ENCODE peak calls at places on chromosomes 3 and 15, in four cellular contexts. One of them, this sample, is unnamed.

GRCh38 chr15:89806217-89806564 is 8.5 kb downstream of the ANPEP start:
- DNase-seq in K562: no peak
- DNase-seq in HCT116: no peak
- DNase-seq in HepG2: no peak
- DNase-seq in this sample: no peak

GRCh38 chr3:46579756-46580286 is 13.7 kb upstream of the LRRC2 start:
- DNase-seq in HepG2: no peak
- DNase-seq in K562: no peak
- DNase-seq in HCT116: no peak
- DNase-seq in this sample: no peak

GRCh38 chr3:30578479-30578878 is 27.9 kb upstream of the TGFBR2 start:
- DNase-seq in K562: no peak
- DNase-seq in HepG2: peak
- DNase-seq in HCT116: no peak
- DNase-seq in this sample: no peak

GRCh38 chr3:12768579-12769527 is 9.8 kb upstream of the TMEM40 start:
- DNase-seq in HCT116: no peak
- DNase-seq in K562: peak
- DNase-seq in HepG2: no peak
- DNase-seq in this sample: no peak

GRCh38 chr3:14803101-14803980 is 15.4 kb upstream of the FGD5 start:
- DNase-seq in HCT116: no peak
- DNase-seq in K562: peak
- DNase-seq in HepG2: peak
- DNase-seq in this sample: no peak

GRCh38 chr15:101398247-101398646 is 91.3 kb downstream of the PCSK6 start:
- DNase-seq in K562: no peak
- DNase-seq in HepG2: no peak
- DNase-seq in HCT116: no peak
- DNase-seq in this sample: no peak

GRCh38 chr3:14962762-14963161 is 15.4 kb downstream of the NR2C2 start:
- DNase-seq in HCT116: no peak
- DNase-seq in K562: no peak
- DNase-seq in HepG2: no peak
- DNase-seq in this sample: no peak

GRCh38 chr3:69784854-69785523 is 45.7 kb downstream of the MITF start:
- DNase-seq in HepG2: no peak
- DNase-seq in K562: no peak
- DNase-seq in HCT116: no peak
- DNase-seq in this sample: no peak

GRCh38 chr3:156899951-156900350 is 73.8 kb downstream of the LEKR1 start:
- DNase-seq in HepG2: peak
- DNase-seq in K562: no peak
- DNase-seq in HCT116: no peak
- DNase-seq in this sample: no peak

GRCh38 chr15:42056934-42057743 is 36.3 kb upstream of the PLA2G4E start:
- DNase-seq in HCT116: peak
- DNase-seq in HepG2: peak
- DNase-seq in K562: peak
- DNase-seq in this sample: peak
- TF ChIP-seq POLR2AphosphoS5 in HCT116: peak
- TF ChIP-seq POLR2AphosphoS5 in HepG2: no peak
- TF ChIP-seq POLR2AphosphoS5 in K562: no peak
- TF ChIP-seq POLR2AphosphoS5 in this sample: no peak

DNA sequence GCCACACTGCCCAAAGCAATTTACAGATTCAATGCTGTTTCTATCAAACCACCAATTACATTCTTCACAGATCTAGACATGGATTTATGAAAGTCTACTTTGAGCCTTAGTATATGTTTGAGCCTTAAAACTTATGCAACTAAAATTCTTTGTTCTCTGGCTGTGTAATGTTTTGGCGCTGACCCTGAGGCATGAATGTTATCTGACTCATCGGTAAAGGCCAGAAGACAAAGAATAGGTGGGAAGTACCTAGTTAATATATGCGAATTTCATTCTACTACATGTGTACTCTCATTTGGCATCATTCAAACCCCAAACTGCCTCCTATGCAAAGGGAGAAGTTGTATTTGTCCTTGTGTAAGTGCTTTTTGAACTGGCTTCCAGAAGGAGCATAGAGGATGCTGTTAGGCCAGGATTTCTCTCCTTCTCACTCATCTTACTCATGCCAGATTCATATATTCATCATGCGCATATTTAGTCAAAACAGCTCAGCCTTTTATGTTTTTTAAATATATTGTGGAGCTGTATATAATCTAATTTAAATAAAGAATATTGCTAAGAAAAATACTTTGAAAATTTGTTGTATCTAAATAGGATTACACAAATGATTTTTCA is 204.2 kb downstream of the NFKBIZ start:
- DNase-seq in K562: no peak
- DNase-seq in HepG2: no peak
- DNase-seq in HCT116: no peak
- DNase-seq in this sample: no peak
- TF ChIP-seq TCF7L2 in K562: no peak
- TF ChIP-seq TCF7L2 in HepG2: no peak
- TF ChIP-seq TCF7L2 in HCT116: no peak
- TF ChIP-seq TCF7L2 in this sample: no peak

GRCh38 chr15:49876401-49877038 is 242.5 kb downstream of the ATP8B4 start:
- DNase-seq in HCT116: peak
- DNase-seq in K562: no peak
- DNase-seq in HepG2: no peak
- DNase-seq in this sample: no peak

GRCh38 chr15:49877871-49878511 is 241.0 kb downstream of the ATP8B4 start:
- DNase-seq in HepG2: no peak
- DNase-seq in HCT116: no peak
- DNase-seq in K562: no peak
- DNase-seq in this sample: no peak

GRCh38 chr15:49877117-49877860 is 241.7 kb downstream of the ATP8B4 start:
- DNase-seq in HepG2: no peak
- DNase-seq in K562: no peak
- DNase-seq in HCT116: no peak
- DNase-seq in this sample: no peak

DNA sequence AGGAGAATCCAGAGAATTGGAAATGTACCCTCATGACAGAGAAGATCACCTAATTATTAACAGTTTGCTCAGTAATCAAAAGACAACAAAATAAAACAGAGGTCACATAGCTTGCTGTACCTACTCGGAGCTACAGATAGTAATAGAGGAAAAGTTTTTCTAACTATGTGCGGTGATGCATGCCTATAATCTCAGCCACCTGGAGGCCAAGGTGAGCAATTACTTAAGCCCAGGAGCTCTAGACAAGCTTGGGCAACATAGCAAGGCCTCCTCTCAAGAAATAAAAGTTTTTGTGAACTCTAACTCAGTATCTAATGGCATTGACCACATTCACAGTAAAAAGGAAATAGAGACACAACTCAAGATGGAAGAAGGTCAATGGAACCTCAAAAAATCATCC is 243.6 kb downstream of the ATP8B4 start:
- DNase-seq in K562: no peak
- DNase-seq in HCT116: no peak
- DNase-seq in HepG2: no peak
- DNase-seq in this sample: no peak
- TF ChIP-seq CTCF in K562: no peak
- TF ChIP-seq CTCF in HCT116: no peak
- TF ChIP-seq CTCF in HepG2: no peak
- TF ChIP-seq CTCF in this sample: peak

GRCh38 chr3:183984749-183985729 is 32.6 kb downstream of the ABCC5 start:
- DNase-seq in K562: no peak
- DNase-seq in HepG2: peak
- DNase-seq in HCT116: no peak
- DNase-seq in this sample: no peak
- TF ChIP-seq POLR2AphosphoS5 in K562: no peak
- TF ChIP-seq POLR2AphosphoS5 in HepG2: no peak
- TF ChIP-seq POLR2AphosphoS5 in HCT116: no peak
- TF ChIP-seq POLR2AphosphoS5 in this sample: no peak

DNA sequence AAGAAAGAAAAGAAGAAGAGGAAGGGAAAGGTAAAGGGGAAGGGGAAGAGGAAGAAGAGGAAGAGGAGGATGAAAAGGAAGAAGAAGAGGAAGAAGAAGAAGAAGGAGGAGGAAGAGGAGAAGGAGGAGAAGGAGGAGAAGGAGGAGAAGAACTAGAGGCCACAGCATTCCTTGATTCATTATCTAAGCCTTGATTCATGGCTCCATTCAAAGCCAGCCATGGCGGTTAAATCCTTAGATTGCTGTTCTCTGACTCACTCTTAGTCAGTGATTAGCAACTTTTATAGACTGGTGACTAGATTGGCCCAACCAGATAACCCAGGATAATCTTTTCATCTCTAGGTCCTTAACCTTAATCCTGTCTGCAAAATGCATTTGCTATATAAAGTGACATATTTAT is 47.6 kb downstream of the OSTN start:
- DNase-seq in HepG2: no peak
- DNase-seq in K562: no peak
- DNase-seq in HCT116: peak
- DNase-seq in this sample: no peak
- TF ChIP-seq TCF7L2 in HepG2: no peak
- TF ChIP-seq TCF7L2 in K562: no peak
- TF ChIP-seq TCF7L2 in HCT116: peak
- TF ChIP-seq TCF7L2 in this sample: peak

GRCh38 chr3:186255703-186256331 is 106.2 kb downstream of the DGKG start:
- DNase-seq in HCT116: no peak
- DNase-seq in K562: peak
- DNase-seq in HepG2: no peak
- DNase-seq in this sample: no peak
- TF ChIP-seq CTCF in HCT116: no peak
- TF ChIP-seq CTCF in K562: peak
- TF ChIP-seq CTCF in HepG2: no peak
- TF ChIP-seq CTCF in this sample: peak

DNA sequence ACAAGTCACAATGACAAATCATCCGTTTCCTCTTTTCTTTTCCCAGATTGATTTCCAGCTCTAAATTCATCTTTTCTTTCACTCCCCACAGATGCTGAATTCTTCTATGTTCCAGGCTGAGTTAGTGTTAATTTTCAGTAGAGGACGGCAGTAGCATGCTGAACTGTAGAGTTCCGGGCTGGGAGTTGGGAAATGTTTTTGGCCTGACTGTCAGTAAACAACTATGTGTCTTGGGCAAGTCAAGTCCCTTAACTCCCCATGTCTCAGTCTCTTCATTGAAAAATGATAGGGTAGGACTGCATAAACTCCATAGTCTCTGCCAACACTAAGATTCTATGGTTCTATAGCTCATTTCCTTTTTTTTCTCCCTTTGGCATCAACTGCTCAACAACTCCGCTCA is 333.9 kb downstream of the TIGIT start:
- DNase-seq in HepG2: no peak
- DNase-seq in K562: no peak
- DNase-seq in HCT116: no peak
- DNase-seq in this sample: no peak
- TF ChIP-seq POLR2AphosphoS5 in HepG2: no peak
- TF ChIP-seq POLR2AphosphoS5 in K562: no peak
- TF ChIP-seq POLR2AphosphoS5 in HCT116: no peak
- TF ChIP-seq POLR2AphosphoS5 in this sample: no peak

GRCh38 chr15:99430881-99431401 is 134.8 kb upstream of the MEF2A start:
- DNase-seq in HCT116: no peak
- DNase-seq in HepG2: no peak
- DNase-seq in K562: no peak
- DNase-seq in this sample: no peak
- TF ChIP-seq TCF7L2 in HCT116: no peak
- TF ChIP-seq TCF7L2 in HepG2: no peak
- TF ChIP-seq TCF7L2 in K562: no peak
- TF ChIP-seq TCF7L2 in this sample: no peak

GRCh38 chr15:55564347-55565145 is 23.6 kb downstream of the PYGO1 start:
- DNase-seq in HepG2: no peak
- DNase-seq in HCT116: no peak
- DNase-seq in K562: no peak
- DNase-seq in this sample: no peak
- TF ChIP-seq CTCF in HepG2: peak
- TF ChIP-seq CTCF in HCT116: no peak
- TF ChIP-seq CTCF in K562: peak
- TF ChIP-seq CTCF in this sample: peak

This sample was measured in Panc1.